ENCODE peak calls at places on chromosomes 12 and 14, in ten cellular contexts. One of them, this sample, is unnamed. For H3K9me3, the result is how much of the 10 kb centered on the place peaks cover.

GRCh38 chr14:61280092-61280525 is 1.0 kb downstream of the TMEM30B start:
- DNase-seq in lung: no peak
- DNase-seq in A549: no peak
- DNase-seq in fibroblast of lung: no peak
- DNase-seq in stomach: peak
- DNase-seq in left ventricle myocardium inferior: peak
- DNase-seq in DND-41: no peak
- DNase-seq in colonic mucosa: peak
- DNase-seq in neural progenitor cell: no peak
- DNase-seq in aorta: no peak
- DNase-seq in this sample: no peak

GRCh38 chr12:102167821-102168605 is 29.6 kb downstream of the PMCH start:
- DNase-seq in lung: no peak
- DNase-seq in A549: no peak
- DNase-seq in fibroblast of lung: peak
- DNase-seq in stomach: no peak
- DNase-seq in left ventricle myocardium inferior: no peak
- DNase-seq in DND-41: no peak
- DNase-seq in colonic mucosa: no peak
- DNase-seq in neural progenitor cell: no peak
- DNase-seq in aorta: no peak
- DNase-seq in this sample: no peak

GRCh38 chr12:114936148-114937099 is 252.4 kb upstream of the TBX3 start:
- DNase-seq in lung: no peak
- DNase-seq in A549: no peak
- DNase-seq in fibroblast of lung: peak
- DNase-seq in stomach: no peak
- DNase-seq in left ventricle myocardium inferior: no peak
- DNase-seq in DND-41: no peak
- DNase-seq in colonic mucosa: no peak
- DNase-seq in neural progenitor cell: no peak
- DNase-seq in aorta: no peak
- DNase-seq in this sample: no peak

GRCh38 chr14:71687115-71687836 is 245.0 kb upstream of the RGS6 start:
- DNase-seq in lung: no peak
- DNase-seq in A549: no peak
- DNase-seq in fibroblast of lung: peak
- DNase-seq in stomach: no peak
- DNase-seq in left ventricle myocardium inferior: no peak
- DNase-seq in DND-41: no peak
- DNase-seq in colonic mucosa: no peak
- DNase-seq in neural progenitor cell: no peak
- DNase-seq in aorta: no peak
- DNase-seq in this sample: no peak

GRCh38 chr12:98373019-98373554 is 142.3 kb upstream of the TMPO start:
- DNase-seq in lung: no peak
- DNase-seq in A549: peak
- DNase-seq in fibroblast of lung: peak
- DNase-seq in stomach: no peak
- DNase-seq in left ventricle myocardium inferior: no peak
- DNase-seq in DND-41: no peak
- DNase-seq in colonic mucosa: no peak
- DNase-seq in neural progenitor cell: peak
- DNase-seq in aorta: no peak
- DNase-seq in this sample: no peak

GRCh38 chr14:50039734-50040400 is 76.5 kb downstream of the VCPKMT start:
- DNase-seq in lung: peak
- DNase-seq in A549: peak
- DNase-seq in fibroblast of lung: peak
- DNase-seq in stomach: no peak
- DNase-seq in left ventricle myocardium inferior: peak
- DNase-seq in DND-41: peak
- DNase-seq in colonic mucosa: no peak
- DNase-seq in neural progenitor cell: no peak
- DNase-seq in aorta: no peak
- DNase-seq in this sample: no peak

GRCh38 chr12:79920421-79921238 is 14.3 kb downstream of the PPP1R12A start:
- DNase-seq in lung: no peak
- DNase-seq in A549: no peak
- DNase-seq in fibroblast of lung: no peak
- DNase-seq in stomach: no peak
- DNase-seq in left ventricle myocardium inferior: no peak
- DNase-seq in DND-41: no peak
- DNase-seq in colonic mucosa: no peak
- DNase-seq in neural progenitor cell: no peak
- DNase-seq in aorta: no peak
- DNase-seq in this sample: no peak

GRCh38 chr14:46580941-46581671 is 70.5 kb downstream of the RPL10L start:
- DNase-seq in lung: no peak
- DNase-seq in A549: peak
- DNase-seq in fibroblast of lung: peak
- DNase-seq in stomach: no peak
- DNase-seq in left ventricle myocardium inferior: no peak
- DNase-seq in DND-41: peak
- DNase-seq in colonic mucosa: peak
- DNase-seq in neural progenitor cell: peak
- DNase-seq in aorta: no peak
- DNase-seq in this sample: no peak

GRCh38 chr12:112165624-112166023 is 40.3 kb downstream of the TRAFD1 start:
- DNase-seq in lung: no peak
- DNase-seq in A549: no peak
- DNase-seq in fibroblast of lung: no peak
- DNase-seq in stomach: no peak
- DNase-seq in left ventricle myocardium inferior: no peak
- DNase-seq in DND-41: no peak
- DNase-seq in colonic mucosa: no peak
- DNase-seq in neural progenitor cell: no peak
- DNase-seq in aorta: peak
- DNase-seq in this sample: no peak

GRCh38 chr12:54688309-54689033 is 40.3 kb upstream of the DCD start:
- DNase-seq in lung: no peak
- DNase-seq in A549: no peak
- DNase-seq in fibroblast of lung: no peak
- DNase-seq in stomach: peak
- DNase-seq in left ventricle myocardium inferior: no peak
- DNase-seq in DND-41: no peak
- DNase-seq in colonic mucosa: no peak
- DNase-seq in neural progenitor cell: no peak
- DNase-seq in aorta: no peak
- DNase-seq in this sample: no peak

GRCh38 chr14:75023108-75023507 is 20.4 kb downstream of the EIF2B2 start:
- DNase-seq in lung: no peak
- DNase-seq in A549: no peak
- DNase-seq in fibroblast of lung: no peak
- DNase-seq in stomach: no peak
- DNase-seq in left ventricle myocardium inferior: no peak
- DNase-seq in DND-41: no peak
- DNase-seq in colonic mucosa: no peak
- DNase-seq in neural progenitor cell: no peak
- DNase-seq in aorta: no peak
- DNase-seq in this sample: no peak

GRCh38 chr14:106622200-106622745 is 1095.9 kb downstream of the TMEM121 start:
- DNase-seq in lung: no peak
- DNase-seq in A549: no peak
- DNase-seq in fibroblast of lung: no peak
- DNase-seq in stomach: no peak
- DNase-seq in left ventricle myocardium inferior: no peak
- DNase-seq in DND-41: peak
- DNase-seq in colonic mucosa: no peak
- DNase-seq in neural progenitor cell: no peak
- DNase-seq in aorta: no peak
- DNase-seq in this sample: no peak
- H3K9me3 ChIP-seq in lung: under half
- H3K9me3 ChIP-seq in A549: under half
- H3K9me3 ChIP-seq in fibroblast of lung: under half
- H3K9me3 ChIP-seq in stomach: under half
- H3K9me3 ChIP-seq in left ventricle myocardium inferior: under half
- H3K9me3 ChIP-seq in DND-41: under half
- H3K9me3 ChIP-seq in colonic mucosa: under half
- H3K9me3 ChIP-seq in neural progenitor cell: under half
- H3K9me3 ChIP-seq in aorta: under half
- H3K9me3 ChIP-seq in this sample: under half

GRCh38 chr12:108768591-108769500 is 37.5 kb upstream of the CORO1C start:
- DNase-seq in lung: peak
- DNase-seq in A549: peak
- DNase-seq in fibroblast of lung: no peak
- DNase-seq in stomach: peak
- DNase-seq in left ventricle myocardium inferior: peak
- DNase-seq in DND-41: no peak
- DNase-seq in colonic mucosa: peak
- DNase-seq in neural progenitor cell: peak
- DNase-seq in aorta: peak
- DNase-seq in this sample: peak
- H3K4me3 ChIP-seq in lung: no peak
- H3K4me3 ChIP-seq in A549: peak
- H3K4me3 ChIP-seq in fibroblast of lung: no peak
- H3K4me3 ChIP-seq in stomach: peak
- H3K4me3 ChIP-seq in left ventricle myocardium inferior: peak
- H3K4me3 ChIP-seq in DND-41: no peak
- H3K4me3 ChIP-seq in colonic mucosa: peak
- H3K4me3 ChIP-seq in neural progenitor cell: peak
- H3K4me3 ChIP-seq in aorta: no peak
- H3K4me3 ChIP-seq in this sample: no peak

GRCh38 chr14:26860111-26860510 is 262.3 kb upstream of the NOVA1 start:
- DNase-seq in lung: no peak
- DNase-seq in A549: no peak
- DNase-seq in fibroblast of lung: no peak
- DNase-seq in stomach: no peak
- DNase-seq in left ventricle myocardium inferior: no peak
- DNase-seq in DND-41: no peak
- DNase-seq in colonic mucosa: no peak
- DNase-seq in neural progenitor cell: no peak
- DNase-seq in aorta: no peak
- DNase-seq in this sample: no peak
- H3K9me3 ChIP-seq in lung: under half
- H3K9me3 ChIP-seq in A549: under half
- H3K9me3 ChIP-seq in fibroblast of lung: under half
- H3K9me3 ChIP-seq in stomach: under half
- H3K9me3 ChIP-seq in left ventricle myocardium inferior: under half
- H3K9me3 ChIP-seq in DND-41: under half
- H3K9me3 ChIP-seq in colonic mucosa: under half
- H3K9me3 ChIP-seq in neural progenitor cell: under half
- H3K9me3 ChIP-seq in aorta: under half
- H3K9me3 ChIP-seq in this sample: under half

DNA sequence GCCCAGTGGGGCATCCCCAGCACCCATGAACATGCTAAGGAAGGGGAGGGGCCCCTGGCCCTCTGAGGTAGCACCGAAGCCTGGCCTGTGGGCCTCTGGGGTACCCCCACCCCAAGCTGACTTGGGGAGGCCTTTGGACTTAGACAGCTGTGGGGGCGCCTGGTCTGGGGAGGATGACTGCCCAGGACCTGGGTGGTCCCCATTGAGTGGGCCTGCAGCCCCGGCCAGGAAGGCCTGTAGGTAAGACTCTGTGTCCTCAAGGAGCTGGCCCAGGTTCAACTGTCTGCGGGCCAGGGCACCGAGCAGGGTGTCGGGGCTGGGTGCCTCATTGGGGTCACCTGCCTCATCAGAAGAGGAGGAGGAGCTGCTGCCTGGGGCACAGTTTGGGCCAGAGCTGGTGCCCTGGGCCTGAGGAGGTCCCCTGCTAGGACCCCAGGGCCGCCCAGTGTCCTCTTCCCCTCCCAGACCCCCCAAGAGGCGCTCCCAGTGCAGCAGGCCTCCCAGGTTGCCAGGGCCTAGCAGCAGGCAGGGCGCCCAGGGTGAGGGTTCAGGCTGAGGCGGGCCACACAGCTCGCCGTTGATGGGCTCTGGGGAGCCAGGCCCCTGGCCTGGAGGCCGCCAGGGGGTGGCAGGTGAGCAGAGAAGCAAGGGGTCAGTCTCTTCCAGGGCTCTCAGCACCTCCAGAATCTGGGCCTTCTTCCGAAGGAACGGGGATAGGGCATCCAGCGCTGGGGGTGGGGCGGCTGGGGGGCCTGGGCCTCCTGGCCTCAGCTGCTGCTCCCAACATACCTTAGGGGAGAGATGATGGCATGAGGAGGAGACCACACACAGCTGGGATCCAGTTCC is 31.4 kb downstream of the NCKAP5L start:
- DNase-seq in lung: no peak
- DNase-seq in A549: no peak
- DNase-seq in fibroblast of lung: no peak
- DNase-seq in stomach: no peak
- DNase-seq in left ventricle myocardium inferior: no peak
- DNase-seq in DND-41: no peak
- DNase-seq in colonic mucosa: no peak
- DNase-seq in neural progenitor cell: no peak
- DNase-seq in aorta: peak
- DNase-seq in this sample: no peak
- H3K4me3 ChIP-seq in lung: no peak
- H3K4me3 ChIP-seq in A549: no peak
- H3K4me3 ChIP-seq in fibroblast of lung: no peak
- H3K4me3 ChIP-seq in stomach: no peak
- H3K4me3 ChIP-seq in left ventricle myocardium inferior: no peak
- H3K4me3 ChIP-seq in DND-41: no peak
- H3K4me3 ChIP-seq in colonic mucosa: no peak
- H3K4me3 ChIP-seq in neural progenitor cell: no peak
- H3K4me3 ChIP-seq in aorta: no peak
- H3K4me3 ChIP-seq in this sample: no peak

GRCh38 chr12:83559650-83560049 is 872.9 kb downstream of the TMTC2 start:
- DNase-seq in lung: no peak
- DNase-seq in A549: no peak
- DNase-seq in fibroblast of lung: no peak
- DNase-seq in stomach: no peak
- DNase-seq in left ventricle myocardium inferior: no peak
- DNase-seq in DND-41: no peak
- DNase-seq in colonic mucosa: no peak
- DNase-seq in neural progenitor cell: no peak
- DNase-seq in aorta: no peak
- DNase-seq in this sample: no peak
- H3K9me3 ChIP-seq in lung: under half
- H3K9me3 ChIP-seq in A549: under half
- H3K9me3 ChIP-seq in fibroblast of lung: under half
- H3K9me3 ChIP-seq in stomach: under half
- H3K9me3 ChIP-seq in left ventricle myocardium inferior: under half
- H3K9me3 ChIP-seq in DND-41: under half
- H3K9me3 ChIP-seq in colonic mucosa: under half
- H3K9me3 ChIP-seq in neural progenitor cell: under half
- H3K9me3 ChIP-seq in aorta: under half
- H3K9me3 ChIP-seq in this sample: under half